ENCODE peak calls at places on chromosomes 2 and 18, in six cellular contexts. One of them, this sample, is unnamed.

GRCh38 chr2:30346475-30347169 is 100.4 kb upstream of the LCLAT1 start:
- DNase-seq in endodermal cell: peak
- DNase-seq in occipital lobe: peak
- DNase-seq in T-helper 1 cell: no peak
- DNase-seq in NCI-H187: no peak
- DNase-seq in stimulated activated CD4-positive, alpha-beta T cell treated with anti-CD3 and anti-CD28 coated beads, Interleukin-1b, Interleukin-23, amount 100 ng/mL, for 24 hours: no peak
- DNase-seq in this sample: no peak

GRCh38 chr2:174334278-174334715 is 457 bp upstream of the SP9 start:
- DNase-seq in NCI-H187: no peak
- DNase-seq in occipital lobe: no peak
- DNase-seq in endodermal cell: peak
- DNase-seq in stimulated activated CD4-positive, alpha-beta T cell treated with anti-CD3 and anti-CD28 coated beads, Interleukin-1b, Interleukin-23, amount 100 ng/mL, for 24 hours: no peak
- DNase-seq in T-helper 1 cell: no peak
- DNase-seq in this sample: peak

GRCh38 chr2:199197448-199197847 is 260.3 kb downstream of the SATB2 start:
- DNase-seq in endodermal cell: no peak
- DNase-seq in T-helper 1 cell: no peak
- DNase-seq in NCI-H187: no peak
- DNase-seq in stimulated activated CD4-positive, alpha-beta T cell treated with anti-CD3 and anti-CD28 coated beads, Interleukin-1b, Interleukin-23, amount 100 ng/mL, for 24 hours: no peak
- DNase-seq in occipital lobe: no peak
- DNase-seq in this sample: no peak

GRCh38 chr2:27890146-27891062 is at the start of the genes BABAM2 and RBKS:
- DNase-seq in stimulated activated CD4-positive, alpha-beta T cell treated with anti-CD3 and anti-CD28 coated beads, Interleukin-1b, Interleukin-23, amount 100 ng/mL, for 24 hours: peak
- DNase-seq in occipital lobe: peak
- DNase-seq in NCI-H187: peak
- DNase-seq in T-helper 1 cell: peak
- DNase-seq in endodermal cell: peak
- DNase-seq in this sample: peak

GRCh38 chr2:233707979-233708644 is 4.6 kb upstream of the UGT1A5 start:
- DNase-seq in NCI-H187: no peak
- DNase-seq in stimulated activated CD4-positive, alpha-beta T cell treated with anti-CD3 and anti-CD28 coated beads, Interleukin-1b, Interleukin-23, amount 100 ng/mL, for 24 hours: no peak
- DNase-seq in endodermal cell: no peak
- DNase-seq in T-helper 1 cell: no peak
- DNase-seq in occipital lobe: no peak
- DNase-seq in this sample: no peak

GRCh38 chr2:96962567-96963203 is 23.7 kb downstream of the FAM178B start:
- DNase-seq in occipital lobe: no peak
- DNase-seq in stimulated activated CD4-positive, alpha-beta T cell treated with anti-CD3 and anti-CD28 coated beads, Interleukin-1b, Interleukin-23, amount 100 ng/mL, for 24 hours: peak
- DNase-seq in T-helper 1 cell: peak
- DNase-seq in endodermal cell: no peak
- DNase-seq in NCI-H187: no peak
- DNase-seq in this sample: no peak

GRCh38 chr2:3300224-3300623 is 77.4 kb downstream of the EIPR1 start:
- DNase-seq in stimulated activated CD4-positive, alpha-beta T cell treated with anti-CD3 and anti-CD28 coated beads, Interleukin-1b, Interleukin-23, amount 100 ng/mL, for 24 hours: no peak
- DNase-seq in T-helper 1 cell: no peak
- DNase-seq in endodermal cell: no peak
- DNase-seq in NCI-H187: no peak
- DNase-seq in occipital lobe: no peak
- DNase-seq in this sample: no peak

GRCh38 chr18:23545247-23545789 is 41.0 kb downstream of the NPC1 start:
- DNase-seq in stimulated activated CD4-positive, alpha-beta T cell treated with anti-CD3 and anti-CD28 coated beads, Interleukin-1b, Interleukin-23, amount 100 ng/mL, for 24 hours: no peak
- DNase-seq in T-helper 1 cell: no peak
- DNase-seq in endodermal cell: no peak
- DNase-seq in NCI-H187: no peak
- DNase-seq in occipital lobe: no peak
- DNase-seq in this sample: no peak

GRCh38 chr2:7467782-7468447 is 550.7 kb downstream of the RNF144A start:
- DNase-seq in T-helper 1 cell: peak
- DNase-seq in NCI-H187: no peak
- DNase-seq in occipital lobe: no peak
- DNase-seq in endodermal cell: no peak
- DNase-seq in stimulated activated CD4-positive, alpha-beta T cell treated with anti-CD3 and anti-CD28 coated beads, Interleukin-1b, Interleukin-23, amount 100 ng/mL, for 24 hours: no peak
- DNase-seq in this sample: no peak

GRCh38 chr2:178404380-178404767 is 46.6 kb downstream of the PRKRA start:
- DNase-seq in NCI-H187: no peak
- DNase-seq in T-helper 1 cell: no peak
- DNase-seq in stimulated activated CD4-positive, alpha-beta T cell treated with anti-CD3 and anti-CD28 coated beads, Interleukin-1b, Interleukin-23, amount 100 ng/mL, for 24 hours: no peak
- DNase-seq in occipital lobe: no peak
- DNase-seq in endodermal cell: no peak
- DNase-seq in this sample: peak

GRCh38 chr2:179355881-179356280 is 91.2 kb upstream of the SESTD1 start:
- DNase-seq in NCI-H187: no peak
- DNase-seq in occipital lobe: no peak
- DNase-seq in endodermal cell: no peak
- DNase-seq in stimulated activated CD4-positive, alpha-beta T cell treated with anti-CD3 and anti-CD28 coated beads, Interleukin-1b, Interleukin-23, amount 100 ng/mL, for 24 hours: no peak
- DNase-seq in T-helper 1 cell: no peak
- DNase-seq in this sample: peak

GRCh38 chr2:142472382-142472781 is 341.6 kb upstream of the LRP1B start:
- DNase-seq in NCI-H187: no peak
- DNase-seq in endodermal cell: no peak
- DNase-seq in occipital lobe: no peak
- DNase-seq in T-helper 1 cell: no peak
- DNase-seq in stimulated activated CD4-positive, alpha-beta T cell treated with anti-CD3 and anti-CD28 coated beads, Interleukin-1b, Interleukin-23, amount 100 ng/mL, for 24 hours: no peak
- DNase-seq in this sample: no peak

GRCh38 chr2:237128845-237129592 is 43.3 kb downstream of the COPS8 start:
- DNase-seq in endodermal cell: no peak
- DNase-seq in stimulated activated CD4-positive, alpha-beta T cell treated with anti-CD3 and anti-CD28 coated beads, Interleukin-1b, Interleukin-23, amount 100 ng/mL, for 24 hours: no peak
- DNase-seq in occipital lobe: no peak
- DNase-seq in NCI-H187: no peak
- DNase-seq in T-helper 1 cell: no peak
- DNase-seq in this sample: no peak

GRCh38 chr2:127567351-127567854 is 31.9 kb downstream of the MYO7B start:
- DNase-seq in NCI-H187: no peak
- DNase-seq in stimulated activated CD4-positive, alpha-beta T cell treated with anti-CD3 and anti-CD28 coated beads, Interleukin-1b, Interleukin-23, amount 100 ng/mL, for 24 hours: no peak
- DNase-seq in endodermal cell: no peak
- DNase-seq in occipital lobe: no peak
- DNase-seq in T-helper 1 cell: no peak
- DNase-seq in this sample: no peak

GRCh38 chr2:44560352-44560751 is 198.6 kb downstream of the CAMKMT start:
- DNase-seq in endodermal cell: no peak
- DNase-seq in NCI-H187: no peak
- DNase-seq in occipital lobe: no peak
- DNase-seq in stimulated activated CD4-positive, alpha-beta T cell treated with anti-CD3 and anti-CD28 coated beads, Interleukin-1b, Interleukin-23, amount 100 ng/mL, for 24 hours: no peak
- DNase-seq in T-helper 1 cell: no peak
- DNase-seq in this sample: no peak

GRCh38 chr2:223941579-223942277 is 3.4 kb downstream of the WDFY1 start:
- DNase-seq in NCI-H187: no peak
- DNase-seq in occipital lobe: no peak
- DNase-seq in stimulated activated CD4-positive, alpha-beta T cell treated with anti-CD3 and anti-CD28 coated beads, Interleukin-1b, Interleukin-23, amount 100 ng/mL, for 24 hours: peak
- DNase-seq in endodermal cell: no peak
- DNase-seq in T-helper 1 cell: no peak
- DNase-seq in this sample: peak

GRCh38 chr18:3305354-3305762 is 43.4 kb downstream of the MYL12B start:
- DNase-seq in occipital lobe: no peak
- DNase-seq in endodermal cell: no peak
- DNase-seq in T-helper 1 cell: peak
- DNase-seq in stimulated activated CD4-positive, alpha-beta T cell treated with anti-CD3 and anti-CD28 coated beads, Interleukin-1b, Interleukin-23, amount 100 ng/mL, for 24 hours: peak
- DNase-seq in NCI-H187: no peak
- DNase-seq in this sample: peak

This sample was measured in AG09309.